ENCODE peak calls at places on chromosomes 13 and 19, in eight cellular contexts. One of them, this sample, is unnamed.

GRCh38 chr13:45046445-45046844 is 57.1 kb downstream of the GPALPP1 start:
- DNase-seq in heart right ventricle: no peak
- DNase-seq in HAP-1: no peak
- DNase-seq in transverse colon: no peak
- DNase-seq in GM23248: no peak
- DNase-seq in thoracic aorta: no peak
- DNase-seq in cardiac muscle cell: no peak
- DNase-seq in BE2C: no peak
- DNase-seq in this sample: no peak

GRCh38 chr13:75299913-75300862 is 181.8 kb downstream of the TBC1D4 start:
- DNase-seq in heart right ventricle: no peak
- DNase-seq in thoracic aorta: no peak
- DNase-seq in transverse colon: no peak
- DNase-seq in BE2C: no peak
- DNase-seq in HAP-1: no peak
- DNase-seq in cardiac muscle cell: peak; percentile 29
- DNase-seq in GM23248: peak; percentile 55
- DNase-seq in this sample: no peak

GRCh38 chr19:4831351-4832340 is at the start of gene TICAM1:
- DNase-seq in BE2C: peak; percentile 40
- DNase-seq in thoracic aorta: no peak
- DNase-seq in GM23248: peak; percentile 86
- DNase-seq in cardiac muscle cell: peak; percentile 70
- DNase-seq in transverse colon: peak; percentile 90
- DNase-seq in HAP-1: no peak
- DNase-seq in heart right ventricle: peak; percentile 77
- DNase-seq in this sample: no peak

GRCh38 chr13:112781287-112781686 is 91.4 kb downstream of the ATP11A start:
- DNase-seq in thoracic aorta: no peak
- DNase-seq in transverse colon: no peak
- DNase-seq in GM23248: no peak
- DNase-seq in cardiac muscle cell: no peak
- DNase-seq in HAP-1: no peak
- DNase-seq in heart right ventricle: no peak
- DNase-seq in BE2C: no peak
- DNase-seq in this sample: no peak

GRCh38 chr13:37960427-37960826 is 90.9 kb upstream of the TRPC4 start:
- DNase-seq in transverse colon: no peak
- DNase-seq in cardiac muscle cell: peak; percentile 5
- DNase-seq in thoracic aorta: no peak
- DNase-seq in GM23248: peak; percentile 5
- DNase-seq in HAP-1: no peak
- DNase-seq in BE2C: no peak
- DNase-seq in heart right ventricle: no peak
- DNase-seq in this sample: no peak

GRCh38 chr13:31773538-31773937 is 34.2 kb downstream of the RXFP2 start:
- DNase-seq in cardiac muscle cell: peak; percentile 73
- DNase-seq in transverse colon: no peak
- DNase-seq in heart right ventricle: no peak
- DNase-seq in BE2C: no peak
- DNase-seq in GM23248: peak; percentile 95
- DNase-seq in thoracic aorta: no peak
- DNase-seq in HAP-1: no peak
- DNase-seq in this sample: no peak

GRCh38 chr19:2627319-2627829 is 75.1 kb downstream of the GNG7 start:
- DNase-seq in transverse colon: peak; percentile 69
- DNase-seq in GM23248: peak; percentile 100
- DNase-seq in BE2C: no peak
- DNase-seq in thoracic aorta: peak; percentile 93
- DNase-seq in heart right ventricle: peak; percentile 49
- DNase-seq in cardiac muscle cell: peak; percentile 94
- DNase-seq in HAP-1: no peak
- DNase-seq in this sample: peak; percentile 25

GRCh38 chr13:80196756-80197155 is 144.2 kb downstream of the SPRY2 start:
- DNase-seq in transverse colon: no peak
- DNase-seq in BE2C: no peak
- DNase-seq in thoracic aorta: no peak
- DNase-seq in cardiac muscle cell: no peak
- DNase-seq in GM23248: peak; percentile 67
- DNase-seq in heart right ventricle: no peak
- DNase-seq in HAP-1: no peak
- DNase-seq in this sample: no peak

GRCh38 chr19:39047076-39047475 is 14.7 kb upstream of the FBXO27 start:
- DNase-seq in thoracic aorta: no peak
- DNase-seq in GM23248: no peak
- DNase-seq in transverse colon: no peak
- DNase-seq in HAP-1: no peak
- DNase-seq in BE2C: no peak
- DNase-seq in cardiac muscle cell: no peak
- DNase-seq in heart right ventricle: no peak
- DNase-seq in this sample: no peak

GRCh38 chr19:3899531-3900294 is 19.2 kb downstream of the ATCAY start:
- DNase-seq in HAP-1: no peak
- DNase-seq in BE2C: no peak
- DNase-seq in thoracic aorta: peak; percentile 13
- DNase-seq in cardiac muscle cell: no peak
- DNase-seq in heart right ventricle: no peak
- DNase-seq in transverse colon: peak; percentile 15
- DNase-seq in GM23248: no peak
- DNase-seq in this sample: no peak

GRCh38 chr19:8635422-8635821 is 5.0 kb downstream of the NFILZ start:
- DNase-seq in cardiac muscle cell: no peak
- DNase-seq in GM23248: peak; percentile 75
- DNase-seq in HAP-1: no peak
- DNase-seq in BE2C: no peak
- DNase-seq in transverse colon: no peak
- DNase-seq in thoracic aorta: no peak
- DNase-seq in heart right ventricle: no peak
- DNase-seq in this sample: no peak

GRCh38 chr13:114185182-114185971 is 6.3 kb downstream of the CFAP97D2 start:
- DNase-seq in thoracic aorta: no peak
- DNase-seq in cardiac muscle cell: no peak
- DNase-seq in BE2C: no peak
- DNase-seq in heart right ventricle: peak; percentile 24
- DNase-seq in HAP-1: no peak
- DNase-seq in GM23248: no peak
- DNase-seq in transverse colon: no peak
- DNase-seq in this sample: no peak

GRCh38 chr19:56367829-56368711 is 25.3 kb downstream of the ZNF582 start:
- DNase-seq in HAP-1: no peak
- DNase-seq in BE2C: peak; percentile 97
- DNase-seq in heart right ventricle: peak; percentile 94
- DNase-seq in transverse colon: peak; percentile 85
- DNase-seq in cardiac muscle cell: peak; percentile 98
- DNase-seq in GM23248: peak; percentile 98
- DNase-seq in thoracic aorta: peak; percentile 53
- DNase-seq in this sample: peak; percentile 97

GRCh38 chr13:38008636-38009035 is 139.1 kb upstream of the TRPC4 start:
- DNase-seq in transverse colon: peak; percentile 17
- DNase-seq in BE2C: peak; percentile 4
- DNase-seq in HAP-1: no peak
- DNase-seq in GM23248: peak; percentile 9
- DNase-seq in cardiac muscle cell: peak; percentile 41
- DNase-seq in thoracic aorta: no peak
- DNase-seq in heart right ventricle: no peak
- DNase-seq in this sample: no peak

GRCh38 chr19:15283141-15283885 is 49.0 kb downstream of the BRD4 start:
- DNase-seq in heart right ventricle: no peak
- DNase-seq in thoracic aorta: peak; percentile 63
- DNase-seq in BE2C: no peak
- DNase-seq in cardiac muscle cell: peak; percentile 75
- DNase-seq in transverse colon: no peak
- DNase-seq in HAP-1: no peak
- DNase-seq in GM23248: peak; percentile 92
- DNase-seq in this sample: no peak

GRCh38 chr13:102028198-102028597 is 373.6 kb downstream of the FGF14 start:
- DNase-seq in transverse colon: no peak
- DNase-seq in BE2C: no peak
- DNase-seq in thoracic aorta: no peak
- DNase-seq in heart right ventricle: no peak
- DNase-seq in GM23248: no peak
- DNase-seq in cardiac muscle cell: no peak
- DNase-seq in HAP-1: no peak
- DNase-seq in this sample: no peak

GRCh38 chr19:6262519-6262918 is 17.3 kb downstream of the MLLT1 start:
- DNase-seq in HAP-1: no peak
- DNase-seq in BE2C: no peak
- DNase-seq in heart right ventricle: no peak
- DNase-seq in thoracic aorta: no peak
- DNase-seq in transverse colon: no peak
- DNase-seq in cardiac muscle cell: no peak
- DNase-seq in GM23248: no peak
- DNase-seq in this sample: no peak
- H3K4me1 ChIP-seq in HAP-1: no peaks in the 10 kb centered on the region
- H3K4me1 ChIP-seq in BE2C: no peaks in the 10 kb centered on the region
- H3K4me1 ChIP-seq in heart right ventricle: no peaks in the 10 kb centered on the region
- H3K4me1 ChIP-seq in thoracic aorta: peaks cover 19% of the 10 kb centered on the region
- H3K4me1 ChIP-seq in transverse colon: peaks cover 22% of the 10 kb centered on the region
- H3K4me1 ChIP-seq in cardiac muscle cell: peaks cover 16% of the 10 kb centered on the region
- H3K4me1 ChIP-seq in GM23248: no peaks in the 10 kb centered on the region
- H3K4me1 ChIP-seq in this sample: no peaks in the 10 kb centered on the region

GRCh38 chr19:1275260-1275975 is at the start of gene FAM174C:
- DNase-seq in heart right ventricle: peak; percentile 96
- DNase-seq in transverse colon: peak; percentile 96
- DNase-seq in GM23248: peak; percentile 99
- DNase-seq in cardiac muscle cell: peak; percentile 98
- DNase-seq in HAP-1: peak; percentile 93
- DNase-seq in BE2C: peak; percentile 97
- DNase-seq in thoracic aorta: no peak
- DNase-seq in this sample: peak; percentile 96
- H3K36me3 ChIP-seq in heart right ventricle: peaks cover 66% of the 10 kb centered on the region
- H3K36me3 ChIP-seq in transverse colon: peaks cover 27% of the 10 kb centered on the region
- H3K36me3 ChIP-seq in GM23248: peaks cover 34% of the 10 kb centered on the region
- H3K36me3 ChIP-seq in cardiac muscle cell: peaks cover 44% of the 10 kb centered on the region
- H3K36me3 ChIP-seq in HAP-1: peaks cover 79% of the 10 kb centered on the region
- H3K36me3 ChIP-seq in BE2C: peaks cover 57% of the 10 kb centered on the region
- H3K36me3 ChIP-seq in thoracic aorta: peaks cover 46% of the 10 kb centered on the region
- H3K36me3 ChIP-seq in this sample: peaks cover 41% of the 10 kb centered on the region

GRCh38 chr19:46975918-46976782 is 43.5 kb upstream of the NPAS1 start:
- DNase-seq in HAP-1: no peak
- DNase-seq in heart right ventricle: peak; percentile 90
- DNase-seq in transverse colon: peak; percentile 76
- DNase-seq in cardiac muscle cell: peak; percentile 99
- DNase-seq in GM23248: peak; percentile 98
- DNase-seq in BE2C: peak; percentile 53
- DNase-seq in thoracic aorta: peak; percentile 91
- DNase-seq in this sample: peak; percentile 17

GRCh38 chr19:46978470-46978869 is 41.2 kb upstream of the NPAS1 start:
- DNase-seq in cardiac muscle cell: no peak
- DNase-seq in transverse colon: no peak
- DNase-seq in GM23248: no peak
- DNase-seq in HAP-1: no peak
- DNase-seq in BE2C: no peak
- DNase-seq in heart right ventricle: no peak
- DNase-seq in thoracic aorta: no peak
- DNase-seq in this sample: no peak

GRCh38 chr19:46977548-46977947 is 42.1 kb upstream of the NPAS1 start:
- DNase-seq in transverse colon: no peak
- DNase-seq in thoracic aorta: no peak
- DNase-seq in cardiac muscle cell: no peak
- DNase-seq in HAP-1: no peak
- DNase-seq in GM23248: peak; percentile 35
- DNase-seq in heart right ventricle: no peak
- DNase-seq in BE2C: no peak
- DNase-seq in this sample: no peak

GRCh38 chr19:46975011-46975917 is 44.4 kb upstream of the NPAS1 start:
- DNase-seq in GM23248: no peak
- DNase-seq in HAP-1: peak; percentile 88
- DNase-seq in heart right ventricle: no peak
- DNase-seq in BE2C: no peak
- DNase-seq in transverse colon: no peak
- DNase-seq in thoracic aorta: no peak
- DNase-seq in cardiac muscle cell: peak; percentile 55
- DNase-seq in this sample: no peak

DNA sequence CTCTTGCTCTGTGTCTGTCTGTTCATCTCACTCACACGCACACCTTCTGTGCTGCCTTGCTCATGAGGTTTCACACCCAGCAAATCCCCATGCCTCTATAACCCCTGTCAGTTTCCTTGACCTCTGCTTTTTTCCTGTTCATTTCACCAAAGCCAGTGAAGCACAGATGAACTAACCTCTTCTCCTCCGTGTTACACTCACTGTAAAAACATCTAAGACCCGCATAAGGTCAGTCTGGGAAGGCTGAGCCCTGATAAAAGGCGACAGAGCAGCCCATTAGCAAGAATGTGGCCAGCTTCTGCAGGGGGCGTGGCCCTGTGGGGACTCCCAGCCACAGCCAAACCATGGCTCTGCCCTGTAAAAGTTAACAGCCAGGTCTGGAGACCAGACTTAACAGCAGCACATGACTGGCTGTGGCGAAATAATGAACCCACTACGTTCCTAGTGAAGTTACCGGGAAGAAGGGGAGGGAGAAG is 42.8 kb upstream of the NPAS1 start:
- DNase-seq in BE2C: no peak
- DNase-seq in transverse colon: no peak
- DNase-seq in GM23248: peak; percentile 86
- DNase-seq in cardiac muscle cell: peak; percentile 83
- DNase-seq in HAP-1: no peak
- DNase-seq in heart right ventricle: no peak
- DNase-seq in thoracic aorta: no peak
- DNase-seq in this sample: no peak
- H3K4me1 ChIP-seq in BE2C: peaks cover 8% of the 10 kb centered on the region
- H3K4me1 ChIP-seq in transverse colon: peaks cover 53% of the 10 kb centered on the region
- H3K4me1 ChIP-seq in GM23248: peaks cover 65% of the 10 kb centered on the region
- H3K4me1 ChIP-seq in cardiac muscle cell: peaks cover 32% of the 10 kb centered on the region
- H3K4me1 ChIP-seq in HAP-1: peaks cover 17% of the 10 kb centered on the region
- H3K4me1 ChIP-seq in heart right ventricle: peaks cover 27% of the 10 kb centered on the region
- H3K4me1 ChIP-seq in thoracic aorta: peaks cover 78% of the 10 kb centered on the region
- H3K4me1 ChIP-seq in this sample: peaks cover 3% of the 10 kb centered on the region

DNA sequence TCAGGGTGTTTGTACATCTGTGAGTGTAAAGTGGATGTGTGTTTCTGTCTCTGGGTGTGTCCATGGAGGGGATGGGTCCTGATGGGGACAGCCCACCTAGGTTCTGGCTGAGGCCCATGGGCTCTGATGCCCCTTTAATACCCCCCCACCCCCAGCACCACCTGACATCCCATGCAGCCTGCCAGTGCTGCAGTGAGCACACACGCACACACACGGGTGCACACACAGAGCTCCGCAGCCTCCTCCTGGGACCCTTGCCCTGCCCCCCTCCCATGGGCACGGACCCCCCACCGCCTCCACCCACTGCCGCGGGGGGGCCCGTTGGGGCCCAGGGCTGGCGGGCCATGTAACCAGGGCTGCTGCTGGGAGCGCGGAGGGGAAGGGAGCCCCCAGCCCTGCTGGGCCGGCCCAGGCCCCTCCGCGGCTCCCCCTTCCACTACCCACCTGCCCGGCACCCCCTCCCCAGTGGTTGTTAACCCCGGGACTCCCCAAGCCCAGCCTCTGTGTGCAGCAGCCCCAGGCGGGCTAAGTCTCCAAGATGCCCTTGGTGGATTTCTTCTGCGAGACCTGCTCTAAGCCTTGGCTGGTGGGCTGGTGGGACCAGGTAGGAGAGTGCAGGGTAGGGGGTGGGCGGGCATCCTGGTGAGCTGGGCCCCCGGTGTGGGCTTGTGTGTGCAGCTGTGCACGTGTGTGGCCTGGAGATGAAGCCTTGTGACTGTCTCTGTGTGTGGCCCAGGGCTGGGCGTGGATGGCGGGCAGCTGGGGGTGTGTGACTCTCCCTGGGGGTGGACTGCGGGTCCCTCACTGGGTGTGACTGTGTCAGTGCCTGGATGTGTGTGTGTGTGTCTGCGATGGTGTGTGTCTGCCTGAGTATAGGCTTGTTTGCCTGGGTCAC is 32.6 kb downstream of the PDE4A start:
- DNase-seq in GM23248: no peak
- DNase-seq in transverse colon: peak; percentile 27
- DNase-seq in HAP-1: no peak
- DNase-seq in cardiac muscle cell: no peak
- DNase-seq in thoracic aorta: no peak
- DNase-seq in heart right ventricle: no peak
- DNase-seq in BE2C: no peak
- DNase-seq in this sample: peak; percentile 76
- H3K36me3 ChIP-seq in GM23248: no peaks in the 10 kb centered on the region
- H3K36me3 ChIP-seq in transverse colon: no peaks in the 10 kb centered on the region
- H3K36me3 ChIP-seq in HAP-1: no peaks in the 10 kb centered on the region
- H3K36me3 ChIP-seq in cardiac muscle cell: no peaks in the 10 kb centered on the region
- H3K36me3 ChIP-seq in thoracic aorta: peaks cover 2% of the 10 kb centered on the region
- H3K36me3 ChIP-seq in heart right ventricle: peaks cover 52% of the 10 kb centered on the region
- H3K36me3 ChIP-seq in BE2C: no peaks in the 10 kb centered on the region
- H3K36me3 ChIP-seq in this sample: no peaks in the 10 kb centered on the region